ENCODE peak calls at places on chromosomes 3 and 15, in eight cellular contexts. O, L, E, D, F, Y, Z and K are unnamed samples.

GRCh38 chr15:40379853-40380252 is 2.7 kb upstream of the KNSTRN start:
- DNase-seq in O (peak), L (peak), E (peak), D (peak), F (peak), Y (no peak), Z (no peak), K (no peak)

GRCh38 chr15:82044373-82045178 is 1.2 kb downstream of the MEX3B start:
- DNase-seq in O (no peak), L (no peak), E (no peak), D (peak), F (no peak), Y (peak), Z (peak), K (peak)

GRCh38 chr15:90054618-90055097 is 47.6 kb downstream of the IDH2 start:
- DNase-seq in O (peak), L (no peak), E (no peak), D (no peak), F (no peak), Y (no peak), Z (no peak), K (no peak)

GRCh38 chr3:126527006-126527405 is 3.1 kb downstream of the CHST13 start:
- DNase-seq in O (no peak), L (no peak), E (no peak), D (no peak), F (no peak), Y (no peak), Z (no peak), K (no peak)

GRCh38 chr15:67854358-67854757 is 14.5 kb upstream of the RNU6-1 start:
- DNase-seq in O (no peak), L (no peak), E (no peak), D (no peak), F (no peak), Y (no peak), Z (peak), K (no peak)

GRCh38 chr15:72011291-72011940 is 106.5 kb downstream of the MYO9A start:
- DNase-seq in O (no peak), L (no peak), E (peak), D (no peak), F (no peak), Y (no peak), Z (no peak), K (no peak)

GRCh38 chr3:27105904-27106303 is 263.3 kb downstream of the NEK10 start:
- DNase-seq in O (no peak), L (no peak), E (no peak), D (peak), F (no peak), Y (no peak), Z (no peak), K (no peak)

GRCh38 chr3:97835761-97836160 is 13.9 kb downstream of the CRYBG3 start:
- DNase-seq in O (no peak), L (no peak), E (no peak), D (peak), F (peak), Y (no peak), Z (no peak), K (no peak)

GRCh38 chr15:54816406-54816805 is 380.3 kb downstream of the RSL24D1 start:
- DNase-seq in O (no peak), L (no peak), E (no peak), D (no peak), F (no peak), Y (no peak), Z (no peak), K (no peak)

GRCh38 chr3:131608741-131609140 is 106.0 kb upstream of the MRPL3 start:
- DNase-seq in O (no peak), L (no peak), E (no peak), D (no peak), F (no peak), Y (no peak), Z (no peak), K (no peak)

GRCh38 chr3:67648701-67649100 is 5.7 kb downstream of the SUCLG2 start:
- DNase-seq in O (no peak), L (no peak), E (peak), D (peak), F (no peak), Y (no peak), Z (no peak), K (no peak)

GRCh38 chr3:70245746-70246525 is 66.5 kb downstream of the MDFIC2 start:
- DNase-seq in O (no peak), L (no peak), E (no peak), D (no peak), F (no peak), Y (no peak), Z (no peak), K (no peak)

GRCh38 chr3:197496746-197497125 is 59.0 kb downstream of the BDH1 start:
- DNase-seq in O (no peak), L (no peak), E (no peak), D (no peak), F (no peak), Y (no peak), Z (no peak), K (no peak)

GRCh38 chr3:158105124-158105709 is 1.0 kb downstream of the SHOX2 start:
- DNase-seq in O (no peak), L (no peak), E (no peak), D (no peak), F (no peak), Y (peak), Z (no peak), K (no peak)

GRCh38 chr3:128080323-128080898 is 28.2 kb downstream of the SEC61A1 start:
- DNase-seq in O (peak), L (no peak), E (no peak), D (peak), F (peak), Y (no peak), Z (no peak), K (no peak)

DNA sequence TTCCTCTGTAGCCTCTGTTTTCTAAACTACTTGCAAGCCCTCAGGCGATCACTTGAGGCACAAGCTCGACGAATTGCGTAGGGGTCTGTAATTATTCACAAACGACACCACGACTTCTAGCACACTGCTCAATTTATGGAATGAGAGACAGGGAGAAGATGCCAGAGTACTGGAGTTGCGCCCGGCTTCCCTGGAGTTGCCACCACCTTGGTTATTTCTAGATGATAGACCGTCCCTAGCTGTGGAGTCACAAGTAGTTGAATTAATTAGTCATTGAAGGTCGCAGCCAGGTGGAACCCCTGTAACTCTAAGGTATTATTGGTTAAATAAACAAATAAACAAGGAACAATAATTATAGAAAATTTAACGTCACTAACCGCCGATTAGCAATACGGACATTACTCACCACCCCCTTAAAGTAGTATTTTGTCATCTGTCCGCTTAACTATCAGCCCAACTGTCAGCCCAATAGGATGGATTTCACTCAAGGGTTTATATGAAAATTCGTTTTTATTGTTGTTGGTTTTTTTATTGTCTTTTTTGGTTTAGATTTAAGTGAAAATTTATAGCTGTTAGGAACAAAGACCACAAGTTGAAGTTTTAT is 875 bp upstream of the AZI2 start:
- DNase-seq in O (no peak), L (no peak), E (peak), D (peak), F (peak), Y (no peak), Z (no peak), K (no peak)
- TF ChIP-seq CTCF in O (no peak), L (no peak), E (no peak), D (peak), F (no peak), Y (no peak), Z (no peak), K (no peak)

DNA sequence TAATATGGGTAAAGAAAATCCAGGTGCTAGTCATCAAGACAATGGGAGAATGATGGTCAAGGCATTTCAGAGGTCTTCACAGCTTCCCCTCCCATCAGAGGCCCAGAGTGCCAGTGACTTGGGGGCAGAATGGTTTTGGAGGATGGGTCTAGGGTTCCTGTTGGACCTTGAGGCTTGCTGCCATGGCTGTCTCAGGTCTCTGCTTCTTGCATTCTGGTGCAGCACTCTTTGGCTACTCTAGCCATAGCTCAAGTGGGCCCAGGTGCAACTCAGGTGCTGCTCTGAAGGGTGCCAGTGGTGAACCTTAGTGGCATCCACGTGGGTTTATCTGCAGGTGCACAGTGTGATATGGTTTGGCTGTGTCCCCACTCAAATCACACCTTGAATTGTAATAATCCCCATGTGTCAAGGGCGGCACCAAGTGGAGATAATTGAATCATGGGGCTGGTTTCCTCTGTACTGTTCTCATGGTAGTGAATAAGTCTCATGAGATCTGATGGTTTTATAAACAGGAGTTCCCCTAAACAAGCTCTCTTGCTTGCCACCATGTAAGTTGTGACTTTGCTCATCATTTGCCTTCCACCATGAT is 48.5 kb upstream of the PEX5L start:
- DNase-seq in O (no peak), L (no peak), E (no peak), D (no peak), F (no peak), Y (no peak), Z (peak), K (no peak)
- TF ChIP-seq CTCF in O (no peak), L (peak), E (no peak), D (no peak), F (peak), Y (peak), Z (peak), K (no peak)

GRCh38 chr3:109018828-109019227 is 65.1 kb upstream of the GUCA1C start:
- DNase-seq in O (no peak), L (no peak), E (no peak), D (no peak), F (no peak), Y (no peak), Z (peak), K (no peak)
- TF ChIP-seq CTCF in O (peak), L (peak), E (no peak), D (no peak), F (no peak), Y (peak), Z (peak), K (no peak)

GRCh38 chr3:107752202-107752990 is 229.6 kb downstream of the BBX start:
- DNase-seq in O (no peak), L (no peak), E (no peak), D (peak), F (peak), Y (no peak), Z (peak), K (no peak)
- TF ChIP-seq CTCF in O (peak), L (peak), E (peak), D (peak), F (peak), Y (peak), Z (peak), K (peak)

GRCh38 chr3:179410317-179410716 is 41.0 kb downstream of the GNB4 start:
- DNase-seq in O (no peak), L (no peak), E (no peak), D (peak), F (no peak), Y (no peak), Z (no peak), K (no peak)
- TF ChIP-seq CTCF in O (no peak), L (no peak), E (no peak), D (peak), F (no peak), Y (peak), Z (peak), K (no peak)

DNA sequence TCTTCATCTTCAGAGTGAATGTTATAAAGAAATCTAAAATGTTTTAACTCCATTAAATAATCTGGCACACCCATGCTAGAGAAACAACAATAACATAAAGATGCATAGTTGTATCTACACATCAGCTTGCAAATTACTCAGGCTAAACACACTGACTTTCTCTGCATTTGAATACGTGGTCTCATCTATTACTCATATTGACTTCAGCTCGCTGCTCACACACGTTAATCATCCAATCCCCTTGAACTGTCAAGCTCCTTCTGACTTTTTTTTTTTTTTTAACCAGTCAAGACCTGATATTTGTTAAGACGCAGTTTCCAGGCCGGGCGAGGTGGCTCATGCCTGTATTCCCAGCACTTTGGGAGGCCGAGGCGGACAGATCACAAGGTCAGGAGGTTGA is 1137.3 kb upstream of the CADM2 start:
- DNase-seq in O (no peak), L (no peak), E (no peak), D (no peak), F (no peak), Y (no peak), Z (no peak), K (no peak)
- TF ChIP-seq CTCF in O (no peak), L (no peak), E (no peak), D (no peak), F (no peak), Y (no peak), Z (no peak), K (no peak)

GRCh38 chr3:57451150-57451846 is 92.8 kb downstream of the DNAH12 start:
- DNase-seq in O (no peak), L (no peak), E (no peak), D (no peak), F (no peak), Y (no peak), Z (no peak), K (no peak)
- TF ChIP-seq CTCF in O (no peak), L (no peak), E (no peak), D (no peak), F (no peak), Y (no peak), Z (no peak), K (no peak)

GRCh38 chr15:63308491-63308890 is 31.1 kb downstream of the APH1B start:
- DNase-seq in O (no peak), L (no peak), E (no peak), D (no peak), F (no peak), Y (no peak), Z (no peak), K (no peak)

GRCh38 chr15:63301088-63301487 is 23.7 kb downstream of the APH1B start:
- DNase-seq in O (no peak), L (no peak), E (no peak), D (no peak), F (no peak), Y (no peak), Z (no peak), K (no peak)

GRCh38 chr15:63306480-63307073 is 29.2 kb downstream of the APH1B start:
- DNase-seq in O (no peak), L (no peak), E (no peak), D (no peak), F (no peak), Y (no peak), Z (no peak), K (no peak)

GRCh38 chr15:63308947-63309346 is 31.5 kb downstream of the APH1B start:
- DNase-seq in O (no peak), L (no peak), E (no peak), D (no peak), F (no peak), Y (no peak), Z (no peak), K (no peak)

DNA sequence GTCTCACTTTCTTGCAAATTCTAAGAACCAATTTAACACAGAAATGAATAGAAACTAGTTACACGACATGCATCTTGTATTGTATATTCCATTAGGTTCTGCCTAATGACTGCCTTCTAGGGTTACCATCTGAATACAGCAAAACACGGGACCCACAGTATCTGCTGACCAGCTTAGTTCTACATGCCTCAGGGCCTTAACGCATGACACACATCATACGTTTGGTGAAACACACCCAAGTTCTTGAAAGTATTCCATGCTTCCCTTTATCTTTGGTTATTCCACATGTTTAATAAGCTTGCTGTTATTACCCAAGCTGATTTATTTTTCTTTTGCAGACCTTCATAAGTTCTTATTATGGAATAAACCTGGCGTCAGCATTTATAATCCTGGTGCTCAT is 27.9 kb downstream of the APH1B start:
- DNase-seq in O (no peak), L (no peak), E (no peak), D (no peak), F (no peak), Y (no peak), Z (no peak), K (no peak)
- TF ChIP-seq CTCF in O (no peak), L (no peak), E (no peak), D (no peak), F (no peak), Y (no peak), Z (no peak), K (no peak)